ENCODE peak calls at places on chromosomes 16 and 17, in four cellular contexts. M, X, Z and D are unnamed samples.

GRCh38 chr17:234163-235047 is 53.0 kb upstream of the DOC2B start:
- DNase-seq in M (no peak), X (no peak), Z (no peak), D (no peak)

GRCh38 chr16:4612474-4612931 is 2.2 kb downstream of the UBALD1 start:
- DNase-seq in M (no peak), X (no peak), Z (no peak), D (no peak)

GRCh38 chr16:85061566-85061965 is 34.0 kb downstream of the KIAA0513 start:
- DNase-seq in M (no peak), X (no peak), Z (no peak), D (no peak)

GRCh38 chr17:60604686-60605334 is 4.8 kb downstream of the PPM1D start:
- DNase-seq in M (no peak), X (no peak), Z (peak; percentile 97), D (no peak)

GRCh38 chr17:31660684-31661083 is 198.4 kb downstream of the COPRS start:
- DNase-seq in M (no peak), X (no peak), Z (no peak), D (no peak)

GRCh38 chr17:13079010-13079409 is 61.2 kb upstream of the ELAC2 start:
- DNase-seq in M (no peak), X (no peak), Z (no peak), D (no peak)

GRCh38 chr16:15894571-15895358 is 6.4 kb upstream of the CEP20 start:
- DNase-seq in M (no peak), X (no peak), Z (no peak), D (no peak)

GRCh38 chr16:67565470-67566100 is 3.3 kb downstream of the CTCF start:
- DNase-seq in M (no peak), X (no peak), Z (no peak), D (no peak)

GRCh38 chr17:18857864-18858566 is at the start of gene PRPSAP2:
- DNase-seq in M (peak; percentile 97), X (peak; percentile 94), Z (peak; percentile 87), D (peak; percentile 93)

GRCh38 chr17:27845264-27846041 is 45.1 kb upstream of the NOS2 start:
- DNase-seq in M (no peak), X (no peak), Z (no peak), D (no peak)

GRCh38 chr16:30902070-30902972 is 5.9 kb downstream of the CTF1 start:
- DNase-seq in M (peak; percentile 37), X (peak; percentile 32), Z (no peak), D (peak; percentile 37)

GRCh38 chr16:84307209-84307954 is 12.7 kb downstream of the WFDC1 start:
- DNase-seq in M (no peak), X (no peak), Z (no peak), D (no peak)

GRCh38 chr16:90072442-90073105 is 4.6 kb downstream of the PRDM7 start:
- DNase-seq in M (no peak), X (no peak), Z (no peak), D (no peak)

GRCh38 chr17:63698886-63699637 is 863 bp downstream of the LIMD2 start:
- DNase-seq in M (no peak), X (peak; percentile 84), Z (peak; percentile 51), D (peak; percentile 92)

GRCh38 chr16:10950393-10950792 is 6.0 kb downstream of the CLEC16A start:
- DNase-seq in M (no peak), X (no peak), Z (peak; percentile 24), D (no peak)

GRCh38 chr16:49592507-49593422 is 219.2 kb downstream of the C16orf78 start:
- DNase-seq in M (no peak), X (peak; percentile 16), Z (peak; percentile 42), D (peak; percentile 39)

GRCh38 chr17:2374549-2375285 is 26.1 kb downstream of the MNT start:
- DNase-seq in M (no peak), X (no peak), Z (no peak), D (no peak)